ENCODE peak calls at places on chromosomes 12 and 14, in four cellular contexts. One of them, this sample, is unnamed. For H3K4me1, the result is how much of the 10 kb centered on the place peaks cover.

GRCh38 chr12:12338528-12339168 is 11.4 kb downstream of the MANSC1 start:
- DNase-seq in fibroblast of lung: no peak
- DNase-seq in A673: no peak
- DNase-seq in hepatocyte: no peak
- DNase-seq in this sample: peak

GRCh38 chr14:102817942-102818940 is 41.0 kb downstream of the TRAF3 start:
- DNase-seq in fibroblast of lung: peak
- DNase-seq in A673: no peak
- DNase-seq in hepatocyte: no peak
- DNase-seq in this sample: no peak

GRCh38 chr12:81644503-81644902 is 114.6 kb downstream of the PPFIA2 start:
- DNase-seq in fibroblast of lung: peak
- DNase-seq in A673: peak
- DNase-seq in hepatocyte: peak
- DNase-seq in this sample: peak

GRCh38 chr12:104672501-104673265 is 215.9 kb downstream of the CHST11 start:
- DNase-seq in fibroblast of lung: no peak
- DNase-seq in A673: no peak
- DNase-seq in hepatocyte: no peak
- DNase-seq in this sample: no peak

GRCh38 chr12:48197549-48197966 is 5.5 kb downstream of the OR10AD1 start:
- DNase-seq in fibroblast of lung: peak
- DNase-seq in A673: no peak
- DNase-seq in hepatocyte: peak
- DNase-seq in this sample: no peak

GRCh38 chr12:55760663-55761062 is 17.7 kb downstream of the GDF11 start:
- DNase-seq in fibroblast of lung: no peak
- DNase-seq in A673: no peak
- DNase-seq in hepatocyte: no peak
- DNase-seq in this sample: no peak

GRCh38 chr12:58291106-58291505 is 349.7 kb downstream of the ATP23 start:
- DNase-seq in fibroblast of lung: no peak
- DNase-seq in A673: no peak
- DNase-seq in hepatocyte: no peak
- DNase-seq in this sample: no peak

GRCh38 chr12:63911336-63911735 is 66.8 kb downstream of the SRGAP1 start:
- DNase-seq in fibroblast of lung: no peak
- DNase-seq in A673: no peak
- DNase-seq in hepatocyte: no peak
- DNase-seq in this sample: no peak

GRCh38 chr12:16350682-16351081 is 3.2 kb downstream of the MGST1 start:
- DNase-seq in fibroblast of lung: peak
- DNase-seq in A673: no peak
- DNase-seq in hepatocyte: peak
- DNase-seq in this sample: no peak

GRCh38 chr12:89192419-89192818 is 159.9 kb downstream of the DUSP6 start:
- DNase-seq in fibroblast of lung: peak
- DNase-seq in A673: no peak
- DNase-seq in hepatocyte: no peak
- DNase-seq in this sample: no peak

GRCh38 chr12:121279507-121279915 is 17.0 kb downstream of the CAMKK2 start:
- DNase-seq in fibroblast of lung: peak
- DNase-seq in A673: no peak
- DNase-seq in hepatocyte: no peak
- DNase-seq in this sample: no peak

GRCh38 chr12:40012709-40013108 is 93.2 kb downstream of the SLC2A13 start:
- DNase-seq in fibroblast of lung: peak
- DNase-seq in A673: peak
- DNase-seq in hepatocyte: no peak
- DNase-seq in this sample: no peak

GRCh38 chr12:87995581-87996178 is 33.5 kb downstream of the C12orf50 start:
- DNase-seq in fibroblast of lung: peak
- DNase-seq in A673: peak
- DNase-seq in hepatocyte: peak
- DNase-seq in this sample: peak

GRCh38 chr14:55102141-55102547 is 26.9 kb upstream of the LGALS3 start:
- DNase-seq in fibroblast of lung: peak
- DNase-seq in A673: peak
- DNase-seq in hepatocyte: peak
- DNase-seq in this sample: no peak

GRCh38 chr12:98403385-98403784 is 112.0 kb upstream of the TMPO start:
- DNase-seq in fibroblast of lung: no peak
- DNase-seq in A673: no peak
- DNase-seq in hepatocyte: no peak
- DNase-seq in this sample: no peak

DNA sequence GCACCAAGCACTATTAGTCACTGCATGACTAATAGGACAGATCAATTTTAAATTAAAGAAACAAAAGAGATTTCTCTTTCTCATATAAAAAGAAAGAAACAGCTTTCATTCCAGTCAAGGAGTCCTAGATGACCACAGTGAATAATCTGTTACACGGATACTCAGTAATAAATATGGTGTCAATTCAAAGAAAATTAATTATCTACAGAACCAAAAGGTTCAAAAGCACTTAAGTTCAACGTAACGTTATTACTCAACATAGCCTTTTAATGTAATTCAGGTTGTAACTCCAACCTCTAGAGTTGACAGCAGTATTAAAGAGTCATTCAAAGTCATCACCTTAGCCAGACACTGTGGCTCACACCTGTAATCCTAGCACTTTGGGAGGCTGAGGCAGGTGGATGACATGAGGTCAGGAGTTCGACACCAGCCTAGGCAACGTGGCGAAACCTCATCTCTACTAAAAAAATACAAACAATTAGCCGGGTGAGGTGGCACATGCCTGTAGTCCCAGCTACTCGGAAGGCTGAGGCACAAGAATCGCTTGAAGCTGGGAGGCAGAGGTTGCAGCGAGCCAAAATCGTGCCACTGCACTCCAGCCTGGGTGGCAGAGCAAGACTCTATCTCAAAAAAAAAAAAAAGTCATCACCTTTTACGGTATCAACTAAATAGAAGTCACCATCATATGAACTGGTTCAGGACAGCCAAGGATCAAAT is 4.4 kb downstream of the PPTC7 start:
- DNase-seq in fibroblast of lung: no peak
- DNase-seq in A673: no peak
- DNase-seq in hepatocyte: no peak
- DNase-seq in this sample: no peak
- H3K4me1 ChIP-seq in fibroblast of lung: under half
- H3K4me1 ChIP-seq in A673: under half
- H3K4me1 ChIP-seq in hepatocyte: under half
- H3K4me1 ChIP-seq in this sample: under half

GRCh38 chr12:24360461-24360860 is 411.0 kb upstream of the SOX5 start:
- DNase-seq in fibroblast of lung: no peak
- DNase-seq in A673: no peak
- DNase-seq in hepatocyte: no peak
- DNase-seq in this sample: no peak
- H3K4me3 ChIP-seq in fibroblast of lung: no peak
- H3K4me3 ChIP-seq in A673: no peak
- H3K4me3 ChIP-seq in hepatocyte: no peak
- H3K4me3 ChIP-seq in this sample: no peak

DNA sequence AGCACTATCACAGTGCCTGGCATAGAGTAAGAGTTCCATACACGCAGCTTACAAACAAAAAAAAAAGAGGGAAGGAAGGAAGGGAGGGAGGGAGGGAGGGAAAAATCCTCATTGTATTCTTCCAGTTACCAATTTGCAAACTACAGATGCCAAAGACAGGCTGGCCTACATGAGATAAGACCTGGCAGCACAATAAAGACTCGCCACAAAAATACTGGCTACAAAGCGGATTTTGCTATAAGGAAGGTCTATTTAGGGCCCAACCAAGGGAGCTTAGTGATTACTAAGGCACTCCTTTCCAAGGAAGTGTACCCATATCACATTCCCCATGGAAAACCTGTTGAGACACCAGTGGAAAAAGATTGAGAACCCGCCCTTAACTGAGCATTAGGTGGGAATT is 50.3 kb downstream of the PHLDA1 start:
- DNase-seq in fibroblast of lung: no peak
- DNase-seq in A673: no peak
- DNase-seq in hepatocyte: no peak
- DNase-seq in this sample: no peak
- H3K4me1 ChIP-seq in fibroblast of lung: under half
- H3K4me1 ChIP-seq in A673: under half
- H3K4me1 ChIP-seq in hepatocyte: under half
- H3K4me1 ChIP-seq in this sample: half or more

DNA sequence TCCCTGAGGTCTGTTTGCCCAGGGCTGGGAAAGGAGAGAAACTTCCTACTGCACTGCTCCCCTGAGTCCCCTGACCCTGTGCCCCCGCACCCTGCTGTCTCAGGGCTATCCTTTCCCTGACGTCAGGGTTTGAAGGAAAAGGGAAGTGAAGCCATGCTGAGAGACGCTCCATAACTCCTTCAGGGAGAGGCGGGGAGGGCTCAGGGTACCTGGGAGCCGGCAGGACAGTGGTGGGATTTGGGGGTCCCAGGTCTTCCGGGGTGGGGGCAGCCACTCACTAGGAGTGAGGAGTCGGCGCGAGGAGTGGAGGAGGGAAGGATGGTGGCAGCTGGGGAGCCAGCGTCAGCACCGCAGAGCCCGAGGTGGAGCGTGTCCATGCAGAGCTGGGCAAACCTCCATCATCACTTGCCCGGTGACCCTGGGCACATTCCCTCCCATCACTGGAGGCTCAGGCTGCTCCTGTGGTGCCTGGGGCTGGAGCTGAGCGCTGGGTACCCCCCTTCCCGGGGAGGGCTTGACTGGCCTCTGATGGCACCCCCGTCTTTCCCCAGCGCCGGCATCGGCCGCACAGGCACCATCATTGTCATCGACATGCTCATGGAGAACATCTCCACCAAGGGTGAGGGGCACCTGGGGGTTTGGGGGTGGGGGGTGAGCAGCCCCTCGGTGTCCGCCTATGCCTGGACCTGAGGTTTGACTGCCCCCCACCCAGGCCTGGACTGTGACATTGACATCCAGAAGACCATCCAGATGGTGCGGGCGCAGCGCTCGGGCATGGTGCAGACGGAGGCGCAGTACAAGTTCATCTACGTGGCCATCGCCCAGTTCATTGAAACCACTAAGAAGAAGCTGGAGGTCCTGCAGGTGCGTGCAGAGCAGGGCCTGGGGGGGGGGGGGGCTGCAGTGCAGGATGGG is 8.5 kb downstream of the PTPN6 start:
- DNase-seq in fibroblast of lung: no peak
- DNase-seq in A673: no peak
- DNase-seq in hepatocyte: no peak
- DNase-seq in this sample: no peak
- H3K4me3 ChIP-seq in fibroblast of lung: no peak
- H3K4me3 ChIP-seq in A673: no peak
- H3K4me3 ChIP-seq in hepatocyte: no peak
- H3K4me3 ChIP-seq in this sample: no peak

GRCh38 chr12:127619869-127620769 is 646.9 kb upstream of the TMEM132C start:
- DNase-seq in fibroblast of lung: no peak
- DNase-seq in A673: no peak
- DNase-seq in hepatocyte: peak
- DNase-seq in this sample: no peak

GRCh38 chr12:127621366-127621765 is 645.6 kb upstream of the TMEM132C start:
- DNase-seq in fibroblast of lung: no peak
- DNase-seq in A673: no peak
- DNase-seq in hepatocyte: peak
- DNase-seq in this sample: no peak

GRCh38 chr12:127620956-127621355 is 646.0 kb upstream of the TMEM132C start:
- DNase-seq in fibroblast of lung: no peak
- DNase-seq in A673: no peak
- DNase-seq in hepatocyte: peak
- DNase-seq in this sample: no peak

GRCh38 chr12:127625372-127625771 is 641.6 kb upstream of the TMEM132C start:
- DNase-seq in fibroblast of lung: no peak
- DNase-seq in A673: no peak
- DNase-seq in hepatocyte: no peak
- DNase-seq in this sample: no peak

GRCh38 chr12:127623362-127623761 is 643.6 kb upstream of the TMEM132C start:
- DNase-seq in fibroblast of lung: no peak
- DNase-seq in A673: no peak
- DNase-seq in hepatocyte: no peak
- DNase-seq in this sample: no peak
- H3K4me1 ChIP-seq in fibroblast of lung: under half
- H3K4me1 ChIP-seq in A673: under half
- H3K4me1 ChIP-seq in hepatocyte: under half
- H3K4me1 ChIP-seq in this sample: under half

DNA sequence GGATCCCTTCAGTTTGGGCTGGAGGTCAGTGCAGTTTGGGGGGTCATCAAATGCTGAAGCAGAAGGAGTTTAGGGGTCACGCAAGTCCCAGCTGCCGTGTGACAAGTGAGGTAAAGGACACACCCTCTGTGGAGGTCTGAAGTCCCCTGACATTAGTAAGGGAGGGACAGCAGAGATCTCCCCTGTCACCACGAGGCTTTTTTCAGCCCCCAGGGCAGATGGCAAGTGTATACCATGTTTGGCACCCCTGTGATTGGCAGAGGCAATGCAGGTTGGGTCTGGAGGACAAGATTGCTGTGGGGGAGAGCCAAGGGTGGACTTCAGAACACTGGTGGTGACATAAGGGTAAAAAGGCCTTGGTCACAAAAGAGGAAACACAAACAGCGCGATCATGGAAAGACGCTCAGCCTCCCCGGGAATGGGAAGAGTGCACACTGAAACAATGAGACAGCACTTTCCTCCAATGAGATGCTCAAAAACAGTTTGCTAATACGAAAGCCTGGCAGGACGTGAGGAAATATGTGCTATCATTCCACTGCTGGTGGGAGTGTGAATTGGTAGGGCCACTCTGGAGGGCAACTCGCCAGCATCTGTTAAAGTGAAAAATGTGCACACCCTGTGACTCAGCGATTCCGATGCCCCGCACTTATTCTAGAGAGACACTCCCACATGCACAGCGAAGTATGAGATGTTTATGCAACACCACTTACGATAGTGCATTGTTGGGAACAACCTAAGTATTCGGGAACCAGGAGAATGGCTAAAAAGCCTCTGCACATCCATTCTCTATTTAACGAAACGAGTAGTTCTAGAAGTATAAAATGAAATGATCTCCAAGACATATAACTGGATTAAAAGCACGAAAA is 14.4 kb upstream of the CD27 start:
- DNase-seq in fibroblast of lung: peak
- DNase-seq in A673: peak
- DNase-seq in hepatocyte: peak
- DNase-seq in this sample: peak
- H3K4me3 ChIP-seq in fibroblast of lung: peak
- H3K4me3 ChIP-seq in A673: peak
- H3K4me3 ChIP-seq in hepatocyte: no peak
- H3K4me3 ChIP-seq in this sample: no peak

This sample was measured in Caco-2.